ENCODE peak calls at places on chromosome 13, in four cellular contexts. M is left lung, X is BE2C, O is endothelial cell. J is an unnamed sample.

GRCh38 chr13:39930060-39930459 is 274.6 kb downstream of the COG6 start:
- DNase-seq in M (no peak), X (no peak), O (no peak), J (no peak)

GRCh38 chr13:48155850-48156249 is 60.9 kb upstream of the MED4 start:
- DNase-seq in M (no peak), X (no peak), O (no peak), J (no peak)

GRCh38 chr13:73754241-73754640 is 380.0 kb downstream of the KLF12 start:
- DNase-seq in M (no peak), X (no peak), O (no peak), J (no peak)

GRCh38 chr13:29935309-29935981 is 85.0 kb upstream of the UBL3 start:
- DNase-seq in M (no peak), X (no peak), O (no peak), J (no peak)

GRCh38 chr13:107864543-107865460 is 350.5 kb downstream of the LIG4 start:
- DNase-seq in M (no peak), X (no peak), O (peak), J (no peak)

GRCh38 chr13:43428545-43429287 is 358.1 kb downstream of the ENOX1 start:
- DNase-seq in M (no peak), X (no peak), O (no peak), J (no peak)

GRCh38 chr13:98349731-98350305 is 172.7 kb upstream of the RNF113B start:
- DNase-seq in M (no peak), X (peak), O (peak), J (peak)

GRCh38 chr13:44220948-44221347 is 152.7 kb upstream of the SERP2 start:
- DNase-seq in M (no peak), X (no peak), O (no peak), J (no peak)

GRCh38 chr13:37069597-37070103 is 10.2 kb upstream of the SUPT20H start:
- DNase-seq in M (peak), X (peak), O (no peak), J (no peak)

GRCh38 chr13:74070065-74070464 is 64.1 kb downstream of the KLF12 start:
- DNase-seq in M (no peak), X (no peak), O (no peak), J (no peak)

GRCh38 chr13:65505941-65506340 is 1724.2 kb downstream of the PCDH9 start:
- DNase-seq in M (no peak), X (no peak), O (no peak), J (no peak)

GRCh38 chr13:33185853-33186252 is 99.7 kb downstream of the STARD13 start:
- DNase-seq in M (no peak), X (no peak), O (no peak), J (no peak)

GRCh38 chr13:34942732-34943674 is 933 bp downstream of the NBEA start:
- DNase-seq in M (peak), X (peak), O (peak), J (peak)

GRCh38 chr13:105660550-105660949 is 874.9 kb downstream of the EFNB2 start:
- DNase-seq in M (no peak), X (no peak), O (no peak), J (no peak)

GRCh38 chr13:76808927-76809326 is 77.3 kb downstream of the KCTD12 start:
- DNase-seq in M (no peak), X (no peak), O (no peak), J (no peak)

GRCh38 chr13:95002968-95003813 is 290.8 kb upstream of the SOX21 start:
- DNase-seq in M (peak), X (no peak), O (no peak), J (peak)

GRCh38 chr13:38538412-38538811 is 148.5 kb upstream of the FREM2 start:
- DNase-seq in M (no peak), X (no peak), O (no peak), J (no peak)

GRCh38 chr13:64591981-64592380 is 2638.2 kb downstream of the PCDH9 start:
- DNase-seq in M (no peak), X (no peak), O (no peak), J (no peak)

GRCh38 chr13:49292742-49293498 is 45.2 kb downstream of the CDADC1 start:
- DNase-seq in M (no peak), X (peak), O (no peak), J (peak)

GRCh38 chr13:52600666-52601065 is 41.6 kb upstream of the HNRNPA1L2 start:
- DNase-seq in M (no peak), X (no peak), O (no peak), J (no peak)

GRCh38 chr13:38514575-38514974 is 164.9 kb downstream of the UFM1 start:
- DNase-seq in M (no peak), X (no peak), O (no peak), J (no peak)

GRCh38 chr13:41827507-41828213 is 133.2 kb downstream of the VWA8 start:
- DNase-seq in M (no peak), X (no peak), O (no peak), J (no peak)

GRCh38 chr13:33799950-33800592 is 17.9 kb upstream of the RFC3 start:
- DNase-seq in M (no peak), X (no peak), O (no peak), J (no peak)

GRCh38 chr13:103178986-103179695 is 112.9 kb upstream of the SLC10A2 start:
- DNase-seq in M (no peak), X (no peak), O (no peak), J (no peak)

GRCh38 chr13:37540228-37540627 is 58.3 kb downstream of the POSTN start:
- DNase-seq in M (no peak), X (no peak), O (no peak), J (no peak)

GRCh38 chr13:50290186-50290585 is 274.9 kb downstream of the KCNRG start:
- DNase-seq in M (no peak), X (no peak), O (no peak), J (no peak)

GRCh38 chr13:31946091-31946770 is 85.3 kb upstream of the FRY start:
- DNase-seq in M (no peak), X (no peak), O (no peak), J (no peak)

GRCh38 chr13:31947506-31947905 is 84.1 kb upstream of the FRY start:
- DNase-seq in M (no peak), X (no peak), O (no peak), J (no peak)

GRCh38 chr13:31945202-31945978 is 86.2 kb upstream of the FRY start:
- DNase-seq in M (peak), X (peak), O (no peak), J (no peak)

GRCh38 chr13:31944262-31945160 is 87.1 kb upstream of the FRY start:
- DNase-seq in M (no peak), X (no peak), O (no peak), J (no peak)

GRCh38 chr13:31947105-31947504 is 84.5 kb upstream of the FRY start:
- DNase-seq in M (no peak), X (no peak), O (no peak), J (no peak)
- TF ChIP-seq CTCF in M (no peak), X (peak), O (no peak), J (no peak)

GRCh38 chr13:69524459-69525155 is 583.0 kb upstream of the ATXN8OS start:
- DNase-seq in M (no peak), X (no peak), O (no peak), J (no peak)
- TF ChIP-seq CTCF in M (no peak), X (peak), O (peak), J (peak)

GRCh38 chr13:23098508-23098907 is 82.3 kb upstream of the SGCG start:
- DNase-seq in M (no peak), X (no peak), O (no peak), J (no peak)
- TF ChIP-seq CTCF in M (no peak), X (no peak), O (no peak), J (no peak)

GRCh38 chr13:69579351-69579750 is 528.3 kb upstream of the ATXN8OS start:
- DNase-seq in M (no peak), X (no peak), O (no peak), J (no peak)
- TF ChIP-seq CTCF in M (no peak), X (peak), O (no peak), J (no peak)

GRCh38 chr13:110646442-110647364 is 31.4 kb downstream of the NAXD start:
- DNase-seq in M (peak), X (no peak), O (no peak), J (no peak)

GRCh38 chr13:110645750-110646149 is 30.4 kb downstream of the NAXD start:
- DNase-seq in M (peak), X (no peak), O (no peak), J (no peak)

GRCh38 chr13:110643768-110644421 is 28.6 kb downstream of the NAXD start:
- DNase-seq in M (peak), X (no peak), O (no peak), J (no peak)

GRCh38 chr13:110643324-110643723 is 28.0 kb downstream of the NAXD start:
- DNase-seq in M (peak), X (no peak), O (no peak), J (no peak)

DNA sequence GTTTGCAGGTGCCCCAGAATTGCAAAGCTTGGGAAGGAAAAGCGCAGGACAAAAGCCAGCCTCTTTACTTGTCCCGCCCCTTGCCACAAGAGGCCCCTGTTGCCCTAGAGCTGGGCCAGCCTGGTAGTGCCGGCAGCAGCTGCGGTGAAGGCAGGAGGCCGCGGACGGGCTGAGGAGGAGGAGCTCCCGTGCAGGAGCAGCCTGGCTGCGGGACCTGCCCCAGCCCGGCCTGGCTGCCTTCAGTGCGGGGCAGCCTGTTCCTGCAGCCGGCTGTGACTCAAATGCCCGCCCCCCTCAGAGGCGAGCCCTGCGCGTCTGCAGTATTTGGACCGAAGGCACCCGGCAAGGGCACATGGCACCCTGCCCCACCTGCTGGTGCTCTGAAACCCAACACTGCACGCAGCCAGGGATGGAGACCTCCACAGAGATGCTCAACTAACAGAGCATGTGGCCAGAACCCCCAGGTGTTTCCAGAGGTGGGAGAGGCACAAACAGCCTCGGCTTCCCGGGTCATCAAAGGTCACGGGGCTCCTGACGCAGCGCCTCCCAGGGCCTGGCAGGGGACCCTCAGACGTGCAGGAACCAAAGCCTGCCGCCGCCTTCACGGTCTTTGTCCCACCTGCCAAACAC is 29.7 kb downstream of the NAXD start:
- DNase-seq in M (peak), X (peak), O (peak), J (peak)
- TF ChIP-seq CTCF in M (peak), X (peak), O (no peak), J (peak)

GRCh38 chr13:111598751-111599150 is 278.3 kb downstream of the TEX29 start:
- DNase-seq in M (no peak), X (no peak), O (no peak), J (no peak)

GRCh38 chr13:111599791-111600190 is 279.3 kb downstream of the TEX29 start:
- DNase-seq in M (no peak), X (no peak), O (no peak), J (no peak)

GRCh38 chr13:111609631-111610030 is 289.2 kb downstream of the TEX29 start:
- DNase-seq in M (no peak), X (no peak), O (no peak), J (no peak)

GRCh38 chr13:111602874-111603273 is 282.4 kb downstream of the TEX29 start:
- DNase-seq in M (no peak), X (no peak), O (no peak), J (no peak)

DNA sequence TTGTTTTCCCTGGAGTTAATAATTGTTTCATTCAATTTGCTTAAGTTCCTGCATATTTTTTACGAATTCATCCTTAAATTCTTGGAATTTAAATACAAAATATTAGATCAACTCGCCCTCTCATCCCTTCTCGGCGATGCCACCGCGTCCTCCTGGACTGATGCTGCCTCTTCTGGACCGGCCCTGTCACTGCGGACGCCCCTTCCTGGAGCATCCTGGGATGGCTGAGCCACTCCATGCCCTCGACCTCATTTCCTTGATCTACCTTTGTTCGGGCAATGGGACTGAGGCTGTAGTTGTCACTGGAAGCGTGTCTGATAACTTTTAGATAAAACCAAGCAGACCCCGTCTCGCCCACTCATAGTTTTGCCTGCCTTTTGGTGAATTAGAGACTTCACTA is 283.6 kb downstream of the TEX29 start:
- DNase-seq in M (no peak), X (no peak), O (no peak), J (no peak)
- TF ChIP-seq CTCF in M (no peak), X (peak), O (no peak), J (no peak)

GRCh38 chr13:21556051-21556450 is 47.9 kb downstream of the MICU2 start:
- DNase-seq in M (no peak), X (no peak), O (no peak), J (no peak)

DNA sequence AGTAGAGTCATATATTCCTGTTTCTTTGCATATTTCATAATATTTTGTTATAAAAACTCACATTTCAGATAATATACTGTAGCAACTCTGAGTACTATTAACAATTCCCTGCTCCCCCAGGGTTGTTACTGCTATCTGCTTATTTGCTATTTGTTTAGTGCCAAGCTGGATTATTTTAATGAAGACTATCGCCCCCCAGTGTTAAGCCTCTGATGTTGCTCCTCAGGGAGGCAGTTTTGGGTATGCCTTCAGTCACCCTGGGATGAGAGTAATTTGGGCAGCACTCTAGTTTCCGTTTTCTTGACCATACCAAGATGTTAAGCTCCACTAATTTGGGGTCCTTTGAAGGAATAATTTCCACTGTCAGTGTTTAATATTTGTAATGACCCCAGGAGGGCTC is 46.0 kb downstream of the MICU2 start:
- DNase-seq in M (no peak), X (peak), O (peak), J (no peak)
- TF ChIP-seq CTCF in M (peak), X (peak), O (peak), J (no peak)